ENCODE peak calls at places on chromosomes 11 and 22, in six cellular contexts. O is nephron progenitor cell, W is Caco-2, A is OCI-LY7, V is GM23338, B is foreskin keratinocyte. C is an unnamed sample.

GRCh38 chr11:72712168-72712721 is 38.0 kb upstream of the PDE2A start:
- DNase-seq in O (no peak), W (no peak), A (no peak), V (no peak), B (no peak), C (no peak)

GRCh38 chr11:112608466-112608865 is 347.8 kb upstream of the PLET1 start:
- DNase-seq in O (no peak), W (no peak), A (no peak), V (no peak), B (no peak), C (no peak)

GRCh38 chr11:100445231-100445735 is 241.8 kb upstream of the ARHGAP42 start:
- DNase-seq in O (no peak), W (peak), A (no peak), V (peak), B (no peak), C (no peak)

GRCh38 chr22:46518542-46519325 is 18.7 kb downstream of the CELSR1 start:
- DNase-seq in O (no peak), W (no peak), A (no peak), V (no peak), B (no peak), C (no peak)

GRCh38 chr22:46737976-46738641 is at the start of gene CERK:
- DNase-seq in O (peak), W (peak), A (peak), V (peak), B (no peak), C (no peak)

GRCh38 chr11:57546869-57547518 is 9.6 kb downstream of the SMTNL1 start:
- DNase-seq in O (peak), W (peak), A (no peak), V (peak), B (no peak), C (no peak)

GRCh38 chr11:2306971-2307732 is 5.3 kb downstream of the TSPAN32 start:
- DNase-seq in O (no peak), W (no peak), A (no peak), V (no peak), B (no peak), C (no peak)

GRCh38 chr11:19511413-19512183 is 201.0 kb upstream of the NAV2 start:
- DNase-seq in O (no peak), W (no peak), A (no peak), V (no peak), B (no peak), C (no peak)

GRCh38 chr11:63682045-63682915 is 980 bp downstream of the RTN3 start:
- DNase-seq in O (peak), W (no peak), A (peak), V (peak), B (no peak), C (no peak)
- TF ChIP-seq CTCF in O (peak), W (peak), A (peak), V (peak), B (peak), C (peak)

DNA sequence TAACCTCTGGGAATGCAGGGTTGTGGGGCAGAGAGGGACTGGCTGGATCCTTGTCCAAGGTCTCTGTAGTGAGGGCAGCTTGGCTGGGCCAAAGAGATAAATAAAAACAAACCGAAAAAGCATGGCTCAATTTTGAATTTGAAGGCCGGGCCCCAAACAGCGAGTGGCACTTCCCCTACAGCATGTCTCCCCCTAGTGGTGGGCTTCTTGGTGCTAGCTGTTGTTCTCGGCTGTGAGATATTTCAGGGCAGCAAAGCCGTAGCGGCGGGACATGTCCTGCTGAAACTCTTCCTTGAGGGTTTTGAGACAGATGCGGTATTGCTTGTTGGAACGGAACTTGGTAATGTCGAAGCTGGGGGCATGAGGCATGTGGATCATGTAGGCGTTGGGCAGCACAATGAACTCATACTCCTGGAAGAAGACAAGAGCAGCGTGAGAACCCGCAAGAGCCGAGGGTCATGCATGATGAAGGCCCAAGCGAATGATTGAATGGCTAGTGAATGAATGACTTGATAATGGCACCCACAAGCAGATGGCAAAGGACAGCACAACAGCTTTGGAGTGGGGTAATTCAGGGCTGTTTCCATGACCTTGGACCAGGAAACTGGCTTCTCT is 216.1 kb upstream of the SYN3 start:
- DNase-seq in O (peak), W (peak), A (peak), V (peak), B (no peak), C (no peak)
- TF ChIP-seq CTCF in O (peak), W (peak), A (peak), V (peak), B (peak), C (peak)

GRCh38 chr11:114099392-114100178 is 40.1 kb downstream of the ZBTB16 start:
- DNase-seq in O (no peak), W (peak), A (no peak), V (no peak), B (no peak), C (no peak)

GRCh38 chr11:114098927-114099326 is 39.4 kb downstream of the ZBTB16 start:
- DNase-seq in O (no peak), W (peak), A (no peak), V (no peak), B (no peak), C (no peak)

GRCh38 chr11:114106986-114107385 is 47.5 kb downstream of the ZBTB16 start:
- DNase-seq in O (no peak), W (peak), A (no peak), V (no peak), B (no peak), C (no peak)

GRCh38 chr11:114108501-114109205 is 49.1 kb downstream of the ZBTB16 start:
- DNase-seq in O (no peak), W (no peak), A (no peak), V (no peak), B (no peak), C (no peak)

GRCh38 chr11:114102993-114103896 is 43.7 kb downstream of the ZBTB16 start:
- DNase-seq in O (no peak), W (peak), A (no peak), V (no peak), B (no peak), C (no peak)
- TF ChIP-seq CTCF in O (no peak), W (no peak), A (no peak), V (no peak), B (no peak), C (no peak)

GRCh38 chr11:33801821-33802413 is 27.6 kb upstream of the FBXO3 start:
- DNase-seq in O (peak), W (peak), A (no peak), V (peak), B (no peak), C (no peak)

GRCh38 chr11:33802414-33802950 is 28.2 kb upstream of the FBXO3 start:
- DNase-seq in O (peak), W (peak), A (peak), V (peak), B (peak), C (peak)

GRCh38 chr11:33797879-33798278 is 23.6 kb upstream of the FBXO3 start:
- DNase-seq in O (no peak), W (no peak), A (no peak), V (no peak), B (no peak), C (no peak)
- TF ChIP-seq CTCF in O (no peak), W (no peak), A (no peak), V (no peak), B (no peak), C (no peak)

GRCh38 chr11:80943226-80943625 is 1502.4 kb upstream of the TENM4 start:
- DNase-seq in O (no peak), W (no peak), A (no peak), V (peak), B (no peak), C (no peak)

GRCh38 chr11:80937831-80938230 is 1497.0 kb upstream of the TENM4 start:
- DNase-seq in O (no peak), W (no peak), A (no peak), V (no peak), B (peak), C (peak)
- TF ChIP-seq CTCF in O (no peak), W (no peak), A (no peak), V (no peak), B (no peak), C (no peak)

GRCh38 chr11:259374-259773 is 18.8 kb upstream of the NLRP6 start:
- DNase-seq in O (no peak), W (no peak), A (no peak), V (no peak), B (no peak), C (no peak)

GRCh38 chr11:255176-255575 is 18.4 kb downstream of the PSMD13 start:
- DNase-seq in O (no peak), W (no peak), A (no peak), V (no peak), B (no peak), C (no peak)

GRCh38 chr11:255816-256215 is 19.0 kb downstream of the PSMD13 start:
- DNase-seq in O (no peak), W (no peak), A (no peak), V (no peak), B (no peak), C (no peak)

GRCh38 chr11:256952-257737 is 20.4 kb downstream of the PSMD13 start:
- DNase-seq in O (no peak), W (no peak), A (peak), V (no peak), B (no peak), C (no peak)

GRCh38 chr11:257766-258493 is 20.3 kb upstream of the NLRP6 start:
- DNase-seq in O (no peak), W (peak), A (peak), V (no peak), B (no peak), C (no peak)
- TF ChIP-seq CTCF in O (no peak), W (peak), A (peak), V (no peak), B (peak), C (peak)

GRCh38 chr11:127017482-127017881 is 16.9 kb upstream of the KIRREL3 start:
- DNase-seq in O (peak), W (peak), A (no peak), V (peak), B (no peak), C (peak)
- TF ChIP-seq CTCF in O (peak), W (peak), A (no peak), V (peak), B (peak), C (peak)

C was measured in kidney epithelial cell.